ENCODE peak calls at places on chromosomes 13 and 19, in eight cellular contexts. Q is heart right ventricle; M is activated T-cell treated with anti-CD3 and anti-CD28 coated beads, Interleukin-2, amount 50 U/mL, for 72 hours; U is lower lobe of right lung; I is OCI-M1; Z is AG20443; N is LHCN-M2; T is body of pancreas. Y is an unnamed sample.

GRCh38 chr13:30908416-30908980 is 2.4 kb downstream of the MEDAG start:
- DNase-seq in M (no peak), I (peak; percentile 12), T (no peak), Q (peak; percentile 68), Z (peak; percentile 56), N (peak; percentile 61), U (no peak), Y (no peak)

GRCh38 chr19:10881403-10882107 is 10.2 kb downstream of the CARM1 start:
- DNase-seq in N (no peak), Q (no peak), T (no peak), U (no peak), Z (no peak), M (no peak), I (no peak), Y (no peak)

GRCh38 chr13:41456768-41457588 is at the start of gene RGCC:
- DNase-seq in M (peak; percentile 96), T (peak; percentile 62), I (peak; percentile 6), U (peak; percentile 93), N (peak; percentile 22), Q (peak; percentile 80), Z (peak; percentile 87), Y (peak; percentile 36)

GRCh38 chr19:13441810-13442512 is 64.3 kb downstream of the CACNA1A start:
- DNase-seq in M (peak; percentile 39), U (no peak), I (peak; percentile 29), Z (peak; percentile 72), N (peak; percentile 25), T (peak; percentile 17), Q (peak; percentile 16), Y (peak; percentile 69)

GRCh38 chr13:23586336-23586735 is 16.1 kb downstream of the TNFRSF19 start:
- DNase-seq in Z (peak; percentile 41), Q (no peak), U (no peak), N (no peak), M (no peak), T (no peak), I (no peak), Y (no peak)

GRCh38 chr19:38543807-38544568 is 73.8 kb downstream of the MAP4K1 start:
- DNase-seq in Z (peak; percentile 77), U (peak; percentile 76), I (peak; percentile 99), M (peak; percentile 40), T (peak; percentile 73), N (peak; percentile 80), Q (peak; percentile 50), Y (peak; percentile 80)

GRCh38 chr19:41705393-41706174 is 2.8 kb upstream of the CEACAM5 start:
- DNase-seq in M (peak; percentile 30), Q (no peak), N (peak; percentile 4), U (no peak), I (peak; percentile 49), T (peak; percentile 42), Z (no peak), Y (peak; percentile 52)

GRCh38 chr19:10823690-10824089 is 12.3 kb downstream of the TMED1 start:
- DNase-seq in U (no peak), N (no peak), M (no peak), Q (no peak), T (no peak), I (no peak), Z (no peak), Y (no peak)

GRCh38 chr13:48318714-48319457 is 15.3 kb downstream of the RB1 start:
- DNase-seq in Z (no peak), U (peak; percentile 60), N (no peak), I (no peak), M (peak; percentile 17), Q (peak; percentile 19), T (peak; percentile 25), Y (no peak)

GRCh38 chr13:105165449-105166125 is 1369.9 kb downstream of the EFNB2 start:
- DNase-seq in N (no peak), T (no peak), U (peak; percentile 71), Q (no peak), M (no peak), Z (no peak), I (peak; percentile 12), Y (no peak)

GRCh38 chr13:99998261-99998660 is 16.7 kb downstream of the ZIC2 start:
- DNase-seq in M (no peak), U (no peak), Z (no peak), Q (no peak), I (no peak), N (no peak), T (no peak), Y (no peak)

GRCh38 chr19:18385675-18386542 is at the start of gene GDF15:
- DNase-seq in U (peak; percentile 88), Z (peak; percentile 90), M (peak; percentile 67), N (peak; percentile 94), I (peak; percentile 81), Q (peak; percentile 40), T (peak; percentile 98), Y (peak; percentile 69)

GRCh38 chr19:4909172-4909896 is at the start of gene UHRF1:
- DNase-seq in U (no peak), I (peak; percentile 75), N (peak; percentile 64), Q (no peak), T (no peak), M (peak; percentile 77), Z (peak; percentile 38), Y (peak; percentile 88)

GRCh38 chr13:112057736-112058518 is 9.0 kb upstream of the SOX1 start:
- DNase-seq in Q (no peak), I (no peak), N (no peak), Z (no peak), M (no peak), T (no peak), U (no peak), Y (no peak)